ENCODE peak calls at places on chromosomes 3 and 15, in six cellular contexts. H is DND-41, T is HL-60, K is sigmoid colon, I is cardiac fibroblast, G is uterus. O is an unnamed sample.
A peak's percentile ranks its signal among the peaks of the same experiment; 100 is the strongest.

GRCh38 chr15:27353837-27354236 is 382.9 kb downstream of the GABRG3 start:
- DNase-seq in H (no peak), G (no peak), I (no peak), T (no peak), K (no peak), O (no peak)

GRCh38 chr3:192887701-192888100 is 30.0 kb downstream of the MB21D2 start:
- DNase-seq in H (no peak), I (no peak), K (no peak), G (no peak), T (no peak), O (peak; percentile 74)

GRCh38 chr15:29475096-29475495 is 205.5 kb upstream of the NSMCE3 start:
- DNase-seq in I (no peak), H (no peak), G (no peak), K (no peak), T (no peak), O (no peak)

GRCh38 chr15:55799287-55800212 is 56.6 kb upstream of the PRTG start:
- DNase-seq in K (no peak), I (peak; percentile 69), G (peak; percentile 30), T (peak; percentile 55), H (peak; percentile 33), O (peak; percentile 62)

GRCh38 chr3:172135766-172136729 is 96.7 kb downstream of the FNDC3B start:
- DNase-seq in H (no peak), T (peak; percentile 45), I (peak; percentile 76), K (no peak), G (no peak), O (no peak)

GRCh38 chr3:32457971-32458471 is 44.6 kb downstream of the CMTM6 start:
- DNase-seq in G (no peak), T (peak; percentile 62), I (no peak), H (no peak), K (no peak), O (no peak)

GRCh38 chr15:57640935-57641682 is 49.4 kb downstream of the MYZAP start:
- DNase-seq in H (peak; percentile 54), T (no peak), G (no peak), I (peak; percentile 46), K (no peak), O (peak; percentile 15)

GRCh38 chr3:32725721-32726120 is 40.7 kb downstream of the CNOT10 start:
- DNase-seq in H (no peak), G (no peak), I (no peak), K (no peak), T (no peak), O (no peak)

GRCh38 chr3:143526016-143526540 is 322.2 kb downstream of the SLC9A9 start:
- DNase-seq in T (no peak), H (peak; percentile 48), I (peak; percentile 43), G (no peak), K (no peak), O (no peak)

GRCh38 chr15:96356494-96357455 is 26.3 kb downstream of the NR2F2 start:
- DNase-seq in K (peak; percentile 89), T (peak; percentile 90), H (no peak), G (peak; percentile 82), I (peak; percentile 88), O (peak; percentile 79)

GRCh38 chr3:82824491-82824890 is 1063.0 kb upstream of the GBE1 start:
- DNase-seq in K (no peak), H (no peak), G (no peak), T (no peak), I (no peak), O (no peak)

GRCh38 chr3:122497425-122497824 is 17.3 kb downstream of the KPNA1 start:
- DNase-seq in K (no peak), T (peak; percentile 79), I (peak; percentile 79), H (peak; percentile 35), G (no peak), O (peak; percentile 70)

GRCh38 chr3:101414121-101414520 is 93.7 kb upstream of the IMPG2 start:
- DNase-seq in T (no peak), K (no peak), H (no peak), I (no peak), G (no peak), O (no peak)

GRCh38 chr15:74420193-74420905 is 13.4 kb downstream of the SEMA7A start:
- DNase-seq in H (no peak), G (no peak), K (no peak), T (no peak), I (no peak), O (peak; percentile 68)

GRCh38 chr15:65835452-65835851 is 33.8 kb upstream of the RAB11A start:
- DNase-seq in I (no peak), H (no peak), T (no peak), K (no peak), G (no peak), O (no peak)

GRCh38 chr15:75171408-75171807 is 30.3 kb upstream of the C15orf39 start:
- DNase-seq in I (peak; percentile 53), G (no peak), H (peak; percentile 60), T (peak; percentile 59), K (no peak), O (peak; percentile 73)

GRCh38 chr15:57526076-57526475 is 65.6 kb upstream of the MYZAP start:
- DNase-seq in I (no peak), H (no peak), K (no peak), T (no peak), G (no peak), O (no peak)

GRCh38 chr3:87375231-87375682 is 98.9 kb upstream of the POU1F1 start:
- DNase-seq in K (no peak), H (no peak), G (no peak), I (no peak), T (no peak), O (no peak)

GRCh38 chr3:182618085-182618732 is 175.1 kb upstream of the ATP11B start:
- DNase-seq in T (no peak), G (no peak), K (no peak), I (peak; percentile 2), H (no peak), O (peak; percentile 37)

GRCh38 chr3:72446406-72447058 is 401.7 kb downstream of the SHQ1 start:
- DNase-seq in K (no peak), G (no peak), H (no peak), T (peak; percentile 14), I (peak; percentile 39), O (peak; percentile 34)

GRCh38 chr15:74709011-74709410 is 13.2 kb upstream of the EDC3 start:
- DNase-seq in T (no peak), K (no peak), H (no peak), G (no peak), I (peak; percentile 7), O (no peak)

GRCh38 chr3:189169728-189170127 is 2.0 kb upstream of the TPRG1 start:
- DNase-seq in H (no peak), T (no peak), K (no peak), I (no peak), G (no peak), O (no peak)

GRCh38 chr3:118059096-118059495 is 975.5 kb downstream of the IGSF11 start:
- DNase-seq in H (no peak), G (no peak), I (no peak), K (no peak), T (no peak), O (no peak)

DNA sequence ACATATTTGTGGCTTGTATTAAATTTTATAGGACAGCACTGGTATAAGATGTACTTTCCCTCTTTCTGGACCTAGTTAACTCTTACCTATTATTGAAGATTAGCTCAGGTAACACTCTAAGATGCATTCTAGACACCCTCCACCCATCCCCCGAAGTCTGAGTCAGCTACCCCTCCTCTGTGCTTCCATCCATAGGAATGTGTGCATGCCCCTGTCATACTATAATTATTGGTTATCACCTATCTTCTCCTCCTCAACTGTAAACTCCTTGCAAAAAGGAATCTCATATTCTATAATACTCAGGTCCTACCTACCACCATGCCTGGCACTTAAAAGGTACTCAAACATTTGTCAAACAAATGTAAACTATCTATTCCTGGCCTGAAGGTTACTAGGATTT is 3.0 kb downstream of the PEAK1 start:
- DNase-seq in T (no peak), H (no peak), I (no peak), G (no peak), K (no peak), O (no peak)
- H3K4me3 ChIP-seq in T (no peak overlapping the region), H (no peak overlapping the region), I (no peak overlapping the region), G (no peak overlapping the region), K (no peak overlapping the region), O (no peak overlapping the region)

DNA sequence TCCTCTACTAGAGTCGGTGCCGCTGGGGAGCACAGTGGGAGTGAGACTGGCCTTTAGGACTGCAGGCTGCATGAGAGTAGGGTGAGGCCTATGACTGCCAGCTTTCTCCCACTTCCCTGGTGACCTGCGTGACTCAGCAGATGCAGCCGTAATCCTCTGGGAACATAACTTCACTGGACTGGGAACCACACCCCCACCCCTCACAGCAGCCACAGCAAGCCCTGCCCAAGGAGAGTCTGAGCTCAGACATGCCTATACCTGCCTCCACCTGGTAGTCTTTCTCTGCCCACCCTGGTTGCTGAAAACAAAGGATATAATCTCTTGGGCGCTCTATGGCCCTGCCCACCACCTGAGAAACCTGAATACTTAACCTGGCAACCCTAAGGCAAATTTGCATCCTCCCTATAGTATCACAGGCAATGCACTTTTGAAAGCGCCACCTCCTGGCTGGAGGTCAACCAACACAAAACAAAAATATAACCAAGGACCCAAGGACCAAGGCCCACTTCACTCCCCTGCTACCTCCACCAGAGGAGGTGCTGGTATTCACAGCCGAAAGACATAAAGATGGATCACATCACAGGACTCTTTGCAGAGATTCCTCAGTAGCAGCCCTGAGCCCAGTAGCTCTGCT is 308.9 kb downstream of the CTNNB1 start:
- DNase-seq in H (no peak), T (no peak), I (no peak), G (no peak), K (no peak), O (no peak)
- TF ChIP-seq CTCF in H (peak; percentile 34), T (no peak), I (no peak), G (no peak), K (no peak), O (no peak)

GRCh38 chr3:195805181-195805580 is 6.5 kb downstream of the MUC4 start:
- DNase-seq in K (peak; percentile 46), T (no peak), H (no peak), I (no peak), G (no peak), O (no peak)

GRCh38 chr3:195802795-195803194 is 8.9 kb downstream of the MUC4 start:
- DNase-seq in I (no peak), T (no peak), H (peak; percentile 41), G (no peak), K (peak; percentile 40), O (no peak)

GRCh38 chr3:195802261-195802701 is 9.4 kb downstream of the MUC4 start:
- DNase-seq in G (no peak), T (no peak), H (peak; percentile 69), K (peak; percentile 52), I (no peak), O (no peak)

GRCh38 chr3:195801251-195802183 is 10.2 kb downstream of the MUC4 start:
- DNase-seq in H (no peak), K (peak; percentile 60), G (no peak), I (no peak), T (no peak), O (no peak)

DNA sequence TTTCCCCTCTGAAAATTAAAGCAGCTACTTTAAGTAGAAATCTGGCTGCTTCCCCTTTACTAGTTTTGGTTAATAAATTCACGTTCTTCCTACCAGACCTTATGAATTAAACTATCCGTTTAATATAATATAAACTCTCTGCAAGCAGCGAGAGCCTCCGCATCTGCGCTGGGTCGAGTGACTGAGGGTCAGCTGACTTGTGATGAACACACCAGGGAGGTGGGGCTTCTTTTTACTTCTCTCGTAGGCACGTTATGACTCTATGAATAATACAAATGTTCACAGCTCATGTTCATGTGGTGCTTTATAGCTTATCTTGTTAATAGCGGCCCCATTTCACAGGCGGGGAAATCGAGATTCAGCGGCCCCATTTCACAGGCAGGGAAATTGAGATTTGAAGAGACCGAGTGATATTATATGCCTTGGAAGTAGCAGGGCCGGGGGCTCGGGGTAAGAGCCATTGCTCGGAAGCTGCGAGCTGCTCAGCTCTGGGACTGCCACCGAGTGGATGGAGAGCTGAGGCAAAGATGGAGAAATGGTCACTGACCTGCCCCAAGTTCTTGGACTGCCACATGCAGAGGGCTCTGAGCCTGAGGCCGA is 8.3 kb downstream of the MUC4 start:
- DNase-seq in K (peak; percentile 84), T (no peak), G (peak; percentile 53), H (no peak), I (no peak), O (no peak)
- H3K4me3 ChIP-seq in K (peak overlapping the region; percentile 7), T (no peak overlapping the region), G (peak overlapping the region; percentile 5), H (no peak overlapping the region), I (peak overlapping the region; percentile 19), O (no peak overlapping the region)

GRCh38 chr3:23465569-23465968 is 262.4 kb downstream of the UBE2E2 start:
- DNase-seq in G (no peak), T (no peak), I (no peak), H (no peak), K (no peak), O (no peak)
- TF ChIP-seq CTCF in G (no peak), T (no peak), I (no peak), H (no peak), K (no peak), O (no peak)